ENCODE peak calls at places on chromosomes 12 and 14, in nine cellular contexts. One of them, this sample, is unnamed. For H3K4me1, the result is how much of the 10 kb centered on the place peaks cover.

GRCh38 chr12:108079731-108080130 is 49.4 kb upstream of the WSCD2 start:
- DNase-seq in tibial nerve: no peak
- DNase-seq in cardiac muscle cell: no peak
- DNase-seq in iPS DF 6.9: no peak
- DNase-seq in CD8-positive, alpha-beta memory T cell: no peak
- DNase-seq in left ventricle myocardium inferior: no peak
- DNase-seq in adrenal gland: no peak
- DNase-seq in CD8-positive, alpha-beta T cell: no peak
- DNase-seq in left lung: no peak
- DNase-seq in this sample: no peak

GRCh38 chr14:99003646-99004045 is 268.4 kb downstream of the BCL11B start:
- DNase-seq in tibial nerve: no peak
- DNase-seq in cardiac muscle cell: no peak
- DNase-seq in iPS DF 6.9: no peak
- DNase-seq in CD8-positive, alpha-beta memory T cell: no peak
- DNase-seq in left ventricle myocardium inferior: no peak
- DNase-seq in adrenal gland: no peak
- DNase-seq in CD8-positive, alpha-beta T cell: no peak
- DNase-seq in left lung: no peak
- DNase-seq in this sample: no peak

GRCh38 chr12:25648460-25648859 is 95.4 kb upstream of the LMNTD1 start:
- DNase-seq in tibial nerve: no peak
- DNase-seq in cardiac muscle cell: peak
- DNase-seq in iPS DF 6.9: peak
- DNase-seq in CD8-positive, alpha-beta memory T cell: no peak
- DNase-seq in left ventricle myocardium inferior: peak
- DNase-seq in adrenal gland: peak
- DNase-seq in CD8-positive, alpha-beta T cell: no peak
- DNase-seq in left lung: no peak
- DNase-seq in this sample: no peak

GRCh38 chr12:45974171-45974719 is 16.1 kb downstream of the SCAF11 start:
- DNase-seq in tibial nerve: no peak
- DNase-seq in cardiac muscle cell: no peak
- DNase-seq in iPS DF 6.9: no peak
- DNase-seq in CD8-positive, alpha-beta memory T cell: no peak
- DNase-seq in left ventricle myocardium inferior: no peak
- DNase-seq in adrenal gland: no peak
- DNase-seq in CD8-positive, alpha-beta T cell: no peak
- DNase-seq in left lung: no peak
- DNase-seq in this sample: no peak

GRCh38 chr14:75448209-75448608 is 20.4 kb downstream of the JDP2 start:
- DNase-seq in tibial nerve: no peak
- DNase-seq in cardiac muscle cell: no peak
- DNase-seq in iPS DF 6.9: no peak
- DNase-seq in CD8-positive, alpha-beta memory T cell: no peak
- DNase-seq in left ventricle myocardium inferior: no peak
- DNase-seq in adrenal gland: no peak
- DNase-seq in CD8-positive, alpha-beta T cell: no peak
- DNase-seq in left lung: no peak
- DNase-seq in this sample: no peak

GRCh38 chr14:95496111-95496681 is 20.3 kb downstream of the SYNE3 start:
- DNase-seq in tibial nerve: no peak
- DNase-seq in cardiac muscle cell: peak
- DNase-seq in iPS DF 6.9: no peak
- DNase-seq in CD8-positive, alpha-beta memory T cell: no peak
- DNase-seq in left ventricle myocardium inferior: no peak
- DNase-seq in adrenal gland: no peak
- DNase-seq in CD8-positive, alpha-beta T cell: no peak
- DNase-seq in left lung: no peak
- DNase-seq in this sample: no peak

GRCh38 chr12:120662879-120663278 is 22.5 kb downstream of the CABP1 start:
- DNase-seq in tibial nerve: no peak
- DNase-seq in cardiac muscle cell: no peak
- DNase-seq in iPS DF 6.9: no peak
- DNase-seq in CD8-positive, alpha-beta memory T cell: no peak
- DNase-seq in left ventricle myocardium inferior: no peak
- DNase-seq in adrenal gland: no peak
- DNase-seq in CD8-positive, alpha-beta T cell: no peak
- DNase-seq in left lung: no peak
- DNase-seq in this sample: no peak

GRCh38 chr14:90842726-90843125 is 26.5 kb upstream of the TTC7B start:
- DNase-seq in tibial nerve: no peak
- DNase-seq in cardiac muscle cell: peak
- DNase-seq in iPS DF 6.9: no peak
- DNase-seq in CD8-positive, alpha-beta memory T cell: no peak
- DNase-seq in left ventricle myocardium inferior: no peak
- DNase-seq in adrenal gland: no peak
- DNase-seq in CD8-positive, alpha-beta T cell: no peak
- DNase-seq in left lung: no peak
- DNase-seq in this sample: no peak

GRCh38 chr12:130953783-130954543 is at the start of gene ADGRD1:
- DNase-seq in tibial nerve: peak
- DNase-seq in cardiac muscle cell: peak
- DNase-seq in iPS DF 6.9: no peak
- DNase-seq in CD8-positive, alpha-beta memory T cell: no peak
- DNase-seq in left ventricle myocardium inferior: peak
- DNase-seq in adrenal gland: no peak
- DNase-seq in CD8-positive, alpha-beta T cell: no peak
- DNase-seq in left lung: peak
- DNase-seq in this sample: no peak

GRCh38 chr14:69553221-69553620 is 21.4 kb downstream of the CCDC177 start:
- DNase-seq in tibial nerve: no peak
- DNase-seq in cardiac muscle cell: peak
- DNase-seq in iPS DF 6.9: no peak
- DNase-seq in CD8-positive, alpha-beta memory T cell: no peak
- DNase-seq in left ventricle myocardium inferior: no peak
- DNase-seq in adrenal gland: no peak
- DNase-seq in CD8-positive, alpha-beta T cell: no peak
- DNase-seq in left lung: peak
- DNase-seq in this sample: peak

GRCh38 chr12:34384693-34385092 is 362.4 kb downstream of the ALG10 start:
- DNase-seq in tibial nerve: no peak
- DNase-seq in cardiac muscle cell: no peak
- DNase-seq in iPS DF 6.9: no peak
- DNase-seq in CD8-positive, alpha-beta memory T cell: no peak
- DNase-seq in left ventricle myocardium inferior: no peak
- DNase-seq in adrenal gland: no peak
- DNase-seq in CD8-positive, alpha-beta T cell: no peak
- DNase-seq in left lung: no peak
- DNase-seq in this sample: no peak

GRCh38 chr14:93007225-93007997 is 84.5 kb downstream of the CHGA start:
- DNase-seq in tibial nerve: no peak
- DNase-seq in cardiac muscle cell: peak
- DNase-seq in iPS DF 6.9: no peak
- DNase-seq in CD8-positive, alpha-beta memory T cell: no peak
- DNase-seq in left ventricle myocardium inferior: no peak
- DNase-seq in adrenal gland: peak
- DNase-seq in CD8-positive, alpha-beta T cell: no peak
- DNase-seq in left lung: peak
- DNase-seq in this sample: peak

GRCh38 chr12:93166891-93167307 is 210.8 kb upstream of the NUDT4 start:
- DNase-seq in tibial nerve: no peak
- DNase-seq in cardiac muscle cell: no peak
- DNase-seq in iPS DF 6.9: no peak
- DNase-seq in CD8-positive, alpha-beta memory T cell: no peak
- DNase-seq in left ventricle myocardium inferior: no peak
- DNase-seq in adrenal gland: no peak
- DNase-seq in CD8-positive, alpha-beta T cell: no peak
- DNase-seq in left lung: no peak
- DNase-seq in this sample: no peak

GRCh38 chr14:67420102-67420739 is 8.3 kb upstream of the PLEK2 start:
- DNase-seq in tibial nerve: no peak
- DNase-seq in cardiac muscle cell: no peak
- DNase-seq in iPS DF 6.9: no peak
- DNase-seq in CD8-positive, alpha-beta memory T cell: peak
- DNase-seq in left ventricle myocardium inferior: no peak
- DNase-seq in adrenal gland: no peak
- DNase-seq in CD8-positive, alpha-beta T cell: no peak
- DNase-seq in left lung: no peak
- DNase-seq in this sample: no peak

GRCh38 chr12:114673169-114673833 is 10.7 kb downstream of the TBX3 start:
- DNase-seq in tibial nerve: no peak
- DNase-seq in cardiac muscle cell: peak
- DNase-seq in iPS DF 6.9: no peak
- DNase-seq in CD8-positive, alpha-beta memory T cell: no peak
- DNase-seq in left ventricle myocardium inferior: no peak
- DNase-seq in adrenal gland: peak
- DNase-seq in CD8-positive, alpha-beta T cell: no peak
- DNase-seq in left lung: no peak
- DNase-seq in this sample: no peak

GRCh38 chr14:34199585-34199984 is 248.7 kb upstream of the EGLN3 start:
- DNase-seq in tibial nerve: no peak
- DNase-seq in cardiac muscle cell: peak
- DNase-seq in iPS DF 6.9: no peak
- DNase-seq in CD8-positive, alpha-beta memory T cell: no peak
- DNase-seq in left ventricle myocardium inferior: no peak
- DNase-seq in adrenal gland: no peak
- DNase-seq in CD8-positive, alpha-beta T cell: no peak
- DNase-seq in left lung: no peak
- DNase-seq in this sample: no peak

GRCh38 chr12:104226672-104227071 is 11.1 kb downstream of the TXNRD1 start:
- DNase-seq in tibial nerve: no peak
- DNase-seq in cardiac muscle cell: peak
- DNase-seq in iPS DF 6.9: no peak
- DNase-seq in CD8-positive, alpha-beta memory T cell: no peak
- DNase-seq in left ventricle myocardium inferior: no peak
- DNase-seq in adrenal gland: no peak
- DNase-seq in CD8-positive, alpha-beta T cell: no peak
- DNase-seq in left lung: no peak
- DNase-seq in this sample: no peak

GRCh38 chr12:57611116-57611809 is at the start of gene ARHGEF25:
- DNase-seq in tibial nerve: peak
- DNase-seq in cardiac muscle cell: peak
- DNase-seq in iPS DF 6.9: no peak
- DNase-seq in CD8-positive, alpha-beta memory T cell: peak
- DNase-seq in left ventricle myocardium inferior: peak
- DNase-seq in adrenal gland: peak
- DNase-seq in CD8-positive, alpha-beta T cell: no peak
- DNase-seq in left lung: peak
- DNase-seq in this sample: no peak

GRCh38 chr12:10395390-10395998 is 5.7 kb upstream of the KLRK1 start:
- DNase-seq in tibial nerve: no peak
- DNase-seq in cardiac muscle cell: peak
- DNase-seq in iPS DF 6.9: no peak
- DNase-seq in CD8-positive, alpha-beta memory T cell: no peak
- DNase-seq in left ventricle myocardium inferior: no peak
- DNase-seq in adrenal gland: no peak
- DNase-seq in CD8-positive, alpha-beta T cell: no peak
- DNase-seq in left lung: no peak
- DNase-seq in this sample: peak

GRCh38 chr12:12606793-12607589 is 4.7 kb upstream of the CREBL2 start:
- DNase-seq in tibial nerve: no peak
- DNase-seq in cardiac muscle cell: peak
- DNase-seq in iPS DF 6.9: no peak
- DNase-seq in CD8-positive, alpha-beta memory T cell: no peak
- DNase-seq in left ventricle myocardium inferior: no peak
- DNase-seq in adrenal gland: no peak
- DNase-seq in CD8-positive, alpha-beta T cell: no peak
- DNase-seq in left lung: no peak
- DNase-seq in this sample: no peak

GRCh38 chr14:55333785-55334485 is 62.7 kb downstream of the FBXO34 start:
- DNase-seq in tibial nerve: no peak
- DNase-seq in cardiac muscle cell: no peak
- DNase-seq in iPS DF 6.9: no peak
- DNase-seq in CD8-positive, alpha-beta memory T cell: no peak
- DNase-seq in left ventricle myocardium inferior: no peak
- DNase-seq in adrenal gland: no peak
- DNase-seq in CD8-positive, alpha-beta T cell: no peak
- DNase-seq in left lung: no peak
- DNase-seq in this sample: no peak
- H3K4me1 ChIP-seq in tibial nerve: under half
- H3K4me1 ChIP-seq in cardiac muscle cell: under half
- H3K4me1 ChIP-seq in iPS DF 6.9: under half
- H3K4me1 ChIP-seq in CD8-positive, alpha-beta memory T cell: half or more
- H3K4me1 ChIP-seq in left ventricle myocardium inferior: half or more
- H3K4me1 ChIP-seq in adrenal gland: under half
- H3K4me1 ChIP-seq in CD8-positive, alpha-beta T cell: half or more
- H3K4me1 ChIP-seq in left lung: under half
- H3K4me1 ChIP-seq in this sample: under half

DNA sequence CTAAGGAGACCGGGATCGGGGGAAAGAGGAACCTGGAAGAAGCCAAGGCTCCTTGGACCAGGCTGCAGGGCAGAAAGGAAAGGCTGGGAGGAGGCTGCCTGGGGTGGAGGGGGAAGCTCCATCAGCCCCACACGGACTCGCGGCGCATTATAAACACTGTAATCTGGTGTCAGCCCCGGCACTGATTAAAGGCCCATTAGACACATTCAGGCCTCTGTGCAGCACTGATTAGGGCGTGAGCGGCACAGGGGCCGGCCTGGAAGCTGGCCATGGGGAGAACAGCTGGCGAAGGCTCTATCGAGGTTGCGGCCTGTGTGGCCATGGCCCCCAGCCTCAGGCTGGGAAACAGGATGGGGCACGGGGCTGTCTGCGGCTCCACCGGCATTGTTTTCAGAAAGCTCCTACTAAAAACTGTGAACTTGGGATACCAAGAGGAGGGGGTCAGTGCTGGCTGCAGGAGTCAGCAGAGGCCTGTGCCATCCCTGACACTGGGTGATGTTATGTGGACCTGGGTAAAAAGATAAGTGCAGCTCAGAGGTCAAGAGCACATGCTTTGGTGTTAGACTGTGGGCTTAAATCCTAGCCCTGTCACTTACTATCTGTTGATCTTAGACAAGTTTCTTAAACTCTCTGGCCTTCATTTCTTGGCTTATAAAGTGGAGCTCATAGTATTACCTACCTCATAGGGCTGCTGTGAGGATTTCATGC is 10.6 kb downstream of the ACVRL1 start:
- DNase-seq in tibial nerve: no peak
- DNase-seq in cardiac muscle cell: peak
- DNase-seq in iPS DF 6.9: no peak
- DNase-seq in CD8-positive, alpha-beta memory T cell: no peak
- DNase-seq in left ventricle myocardium inferior: no peak
- DNase-seq in adrenal gland: no peak
- DNase-seq in CD8-positive, alpha-beta T cell: no peak
- DNase-seq in left lung: no peak
- DNase-seq in this sample: no peak
- H3K4me3 ChIP-seq in tibial nerve: no peak
- H3K4me3 ChIP-seq in cardiac muscle cell: no peak
- H3K4me3 ChIP-seq in iPS DF 6.9: no peak
- H3K4me3 ChIP-seq in CD8-positive, alpha-beta memory T cell: no peak
- H3K4me3 ChIP-seq in left ventricle myocardium inferior: no peak
- H3K4me3 ChIP-seq in adrenal gland: no peak
- H3K4me3 ChIP-seq in CD8-positive, alpha-beta T cell: no peak
- H3K4me3 ChIP-seq in left lung: no peak
- H3K4me3 ChIP-seq in this sample: no peak

GRCh38 chr12:88693837-88694445 is 113.7 kb upstream of the KITLG start:
- DNase-seq in tibial nerve: no peak
- DNase-seq in cardiac muscle cell: no peak
- DNase-seq in iPS DF 6.9: no peak
- DNase-seq in CD8-positive, alpha-beta memory T cell: no peak
- DNase-seq in left ventricle myocardium inferior: no peak
- DNase-seq in adrenal gland: no peak
- DNase-seq in CD8-positive, alpha-beta T cell: no peak
- DNase-seq in left lung: no peak
- DNase-seq in this sample: no peak
- H3K4me1 ChIP-seq in tibial nerve: under half
- H3K4me1 ChIP-seq in cardiac muscle cell: under half
- H3K4me1 ChIP-seq in iPS DF 6.9: under half
- H3K4me1 ChIP-seq in CD8-positive, alpha-beta memory T cell: under half
- H3K4me1 ChIP-seq in left ventricle myocardium inferior: under half
- H3K4me1 ChIP-seq in adrenal gland: under half
- H3K4me1 ChIP-seq in CD8-positive, alpha-beta T cell: under half
- H3K4me1 ChIP-seq in left lung: under half
- H3K4me1 ChIP-seq in this sample: under half

GRCh38 chr14:104712881-104713734 is 10.9 kb upstream of the ADSS1 start:
- DNase-seq in tibial nerve: no peak
- DNase-seq in cardiac muscle cell: no peak
- DNase-seq in iPS DF 6.9: no peak
- DNase-seq in CD8-positive, alpha-beta memory T cell: no peak
- DNase-seq in left ventricle myocardium inferior: no peak
- DNase-seq in adrenal gland: no peak
- DNase-seq in CD8-positive, alpha-beta T cell: no peak
- DNase-seq in left lung: no peak
- DNase-seq in this sample: no peak
- H3K4me3 ChIP-seq in tibial nerve: no peak
- H3K4me3 ChIP-seq in cardiac muscle cell: no peak
- H3K4me3 ChIP-seq in iPS DF 6.9: no peak
- H3K4me3 ChIP-seq in CD8-positive, alpha-beta memory T cell: no peak
- H3K4me3 ChIP-seq in left ventricle myocardium inferior: no peak
- H3K4me3 ChIP-seq in adrenal gland: no peak
- H3K4me3 ChIP-seq in CD8-positive, alpha-beta T cell: no peak
- H3K4me3 ChIP-seq in left lung: no peak
- H3K4me3 ChIP-seq in this sample: no peak